ENCODE peak calls at places on chromosomes 4 and X, in four cellular contexts. X is HCT116, S is colonic mucosa, P is heart right ventricle. V is an unnamed sample.
A peak's percentile ranks its signal among the peaks of the same experiment; 100 is the strongest.

GRCh38 chr4:92304073-92304472 is 307 bp downstream of the GRID2 start:
- DNase-seq in X (no peak), S (no peak), P (no peak), V (no peak)

GRCh38 chrX:79078114-79078513 is 66.4 kb upstream of the GPR174 start:
- DNase-seq in X (no peak), S (no peak), P (no peak), V (no peak)

GRCh38 chrX:1468250-1468772 is 15.6 kb upstream of the ASMTL start:
- DNase-seq in X (no peak), S (peak; percentile 21), P (peak; percentile 3), V (no peak)

GRCh38 chrX:110966839-110967238 is 129.2 kb upstream of the PAK3 start:
- DNase-seq in X (no peak), S (no peak), P (no peak), V (no peak)

GRCh38 chr4:6153874-6154273 is 46.5 kb downstream of the JAKMIP1 start:
- DNase-seq in X (no peak), S (no peak), P (no peak), V (no peak)

GRCh38 chr4:149223659-149224058 is 592.0 kb downstream of the IQCM start:
- DNase-seq in X (no peak), S (no peak), P (no peak), V (no peak)

GRCh38 chrX:148310402-148311200 is 189.8 kb upstream of the AFF2 start:
- DNase-seq in X (no peak), S (no peak), P (no peak), V (no peak)

GRCh38 chr4:72194453-72194852 is 162.7 kb downstream of the NPFFR2 start:
- DNase-seq in X (no peak), S (no peak), P (no peak), V (no peak)

GRCh38 chr4:162959056-162959455 is 207.6 kb downstream of the NAF1 start:
- DNase-seq in X (peak; percentile 10), S (no peak), P (no peak), V (no peak)

GRCh38 chr4:169268951-169269781 is 1.6 kb downstream of the SH3RF1 start:
- DNase-seq in X (no peak), S (peak; percentile 52), P (no peak), V (peak; percentile 82)

GRCh38 chrX:65985922-65986588 is 53.8 kb downstream of the VSIG4 start:
- DNase-seq in X (peak; percentile 57), S (peak; percentile 48), P (peak; percentile 46), V (peak; percentile 57)

GRCh38 chrX:134718329-134719317 is 60.4 kb upstream of the PLAC1 start:
- DNase-seq in X (peak; percentile 54), S (no peak), P (peak; percentile 14), V (peak; percentile 39)

GRCh38 chrX:130173190-130173895 is 1.6 kb downstream of the RAB33A start:
- DNase-seq in X (no peak), S (peak; percentile 41), P (peak; percentile 32), V (no peak)

DNA sequence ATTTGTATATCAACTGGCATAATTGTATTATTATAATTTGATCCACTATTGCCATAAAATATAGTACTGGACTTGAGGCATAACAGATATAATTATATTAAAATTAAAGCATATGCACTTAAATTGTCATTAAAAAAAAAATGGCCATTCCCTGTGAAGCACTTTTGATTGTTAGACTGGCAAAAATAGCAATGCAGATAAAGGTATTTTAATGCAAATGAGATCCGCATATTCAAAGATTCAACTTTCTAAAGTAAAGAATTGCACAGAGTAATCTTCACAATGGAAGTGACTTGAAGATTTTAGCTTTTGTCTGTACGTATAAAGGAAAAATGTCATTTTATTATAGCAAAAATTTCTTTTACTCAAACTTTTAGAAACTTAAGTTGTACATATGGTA is 871.8 kb upstream of the PABPC4L start:
- DNase-seq in X (no peak), S (no peak), P (no peak), V (no peak)
- H3K9me3 ChIP-seq in X (no peaks in the 10 kb centered on the region), S (no peaks in the 10 kb centered on the region), P (no peaks in the 10 kb centered on the region), V (no peaks in the 10 kb centered on the region)

GRCh38 chrX:62839596-62839995 is 511.5 kb downstream of the SPIN4 start:
- DNase-seq in X (no peak), S (no peak), P (no peak), V (no peak)
- H3K9me3 ChIP-seq in X (no peaks in the 10 kb centered on the region), S (no peaks in the 10 kb centered on the region), P (no peaks in the 10 kb centered on the region), V (no peaks in the 10 kb centered on the region)

DNA sequence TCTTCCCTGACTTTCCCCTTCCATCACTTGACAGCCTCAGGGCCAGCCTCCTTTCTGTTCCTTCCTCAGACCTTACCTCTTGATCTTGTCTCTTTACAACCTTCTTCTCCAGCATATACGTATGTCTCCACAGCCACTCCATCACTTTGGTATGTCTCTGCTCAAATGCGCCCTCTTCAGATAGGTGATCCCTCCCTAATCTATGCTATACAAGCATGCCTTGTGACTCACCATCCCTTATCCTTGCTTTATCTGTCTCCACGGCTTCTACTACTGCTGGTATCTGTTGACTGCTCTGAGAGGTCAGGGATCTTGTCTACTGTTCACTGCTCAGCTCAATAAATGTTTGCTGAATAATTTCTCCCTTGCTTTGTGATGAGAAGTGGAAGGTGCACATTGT is 9.0 kb downstream of the ARAP2 start:
- DNase-seq in X (no peak), S (no peak), P (no peak), V (peak; percentile 65)
- H3K9me3 ChIP-seq in X (no peaks in the 10 kb centered on the region), S (no peaks in the 10 kb centered on the region), P (peaks cover 2% of the 10 kb centered on the region), V (no peaks in the 10 kb centered on the region)

DNA sequence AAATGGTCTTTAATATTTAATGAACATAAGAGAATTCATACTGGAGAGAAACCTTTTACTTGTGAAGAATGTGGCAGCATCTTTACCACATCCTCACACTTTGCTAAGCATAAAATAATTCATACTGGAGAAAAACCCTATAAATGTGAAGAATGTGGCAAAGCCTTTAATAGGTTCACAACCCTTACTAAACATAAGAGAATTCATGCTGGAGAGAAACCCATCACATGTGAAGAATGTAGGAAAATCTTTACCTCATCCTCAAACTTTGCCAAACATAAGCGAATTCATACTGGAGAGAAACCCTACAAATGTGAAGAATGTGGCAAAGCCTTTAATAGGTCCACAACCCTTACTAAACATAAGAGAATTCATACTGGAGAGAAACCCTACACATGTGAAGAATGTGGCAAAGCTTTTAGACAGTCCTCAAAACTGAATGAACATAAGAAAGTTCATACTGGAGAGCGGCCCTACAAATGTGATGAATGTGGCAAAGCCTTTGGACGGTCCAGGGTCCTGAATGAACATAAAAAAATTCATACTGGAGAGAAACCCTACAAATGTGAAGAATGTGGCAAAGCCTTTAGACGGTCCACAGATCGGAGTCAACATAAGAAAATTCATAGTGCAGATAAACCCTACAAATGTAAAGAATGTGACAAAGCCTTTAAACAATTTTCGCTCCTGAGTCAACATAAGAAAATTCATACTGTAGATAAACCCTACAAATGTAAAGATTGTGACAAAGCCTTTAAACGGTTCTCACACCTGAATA is 35.6 kb downstream of the ZNF141 start:
- DNase-seq in X (no peak), S (no peak), P (no peak), V (no peak)
- H3K9me3 ChIP-seq in X (peaks cover 37% of the 10 kb centered on the region), S (peaks cover 40% of the 10 kb centered on the region), P (peaks cover 33% of the 10 kb centered on the region), V (peaks cover 1% of the 10 kb centered on the region)

GRCh38 chrX:155995476-155995875 is 2.0 kb upstream of the IL9R start:
- DNase-seq in X (no peak), S (no peak), P (no peak), V (no peak)

GRCh38 chrX:155998761-155999510 is 1.4 kb downstream of the IL9R start:
- DNase-seq in X (no peak), S (no peak), P (no peak), V (no peak)

GRCh38 chrX:156000361-156000926 is 2.9 kb downstream of the IL9R start:
- DNase-seq in X (no peak), S (no peak), P (no peak), V (peak; percentile 63)

GRCh38 chrX:155998116-155998515 is 620 bp downstream of the IL9R start:
- DNase-seq in X (no peak), S (no peak), P (no peak), V (no peak)

DNA sequence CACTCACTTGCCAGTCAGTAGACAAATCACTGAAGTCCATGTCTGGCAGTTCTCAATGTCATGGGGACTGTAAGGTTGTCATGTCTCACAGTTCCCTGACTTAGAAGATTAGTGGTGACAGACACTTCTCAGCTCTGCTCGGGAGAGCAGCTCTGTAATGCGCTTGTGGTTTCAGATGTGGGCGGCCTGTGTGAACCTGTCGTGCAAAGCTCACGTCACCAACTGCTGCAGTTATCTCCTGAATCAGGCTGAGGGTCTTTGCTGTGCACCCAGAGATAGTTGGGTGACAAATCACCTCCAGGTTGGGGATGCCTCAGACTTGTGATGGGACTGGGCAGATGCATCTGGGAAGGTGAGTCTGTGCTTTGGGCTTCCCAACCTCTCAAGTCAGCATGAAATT is at the start of gene IL9R:
- DNase-seq in X (no peak), S (no peak), P (no peak), V (peak; percentile 46)
- H3K9me3 ChIP-seq in X (no peaks in the 10 kb centered on the region), S (no peaks in the 10 kb centered on the region), P (no peaks in the 10 kb centered on the region), V (no peaks in the 10 kb centered on the region)

DNA sequence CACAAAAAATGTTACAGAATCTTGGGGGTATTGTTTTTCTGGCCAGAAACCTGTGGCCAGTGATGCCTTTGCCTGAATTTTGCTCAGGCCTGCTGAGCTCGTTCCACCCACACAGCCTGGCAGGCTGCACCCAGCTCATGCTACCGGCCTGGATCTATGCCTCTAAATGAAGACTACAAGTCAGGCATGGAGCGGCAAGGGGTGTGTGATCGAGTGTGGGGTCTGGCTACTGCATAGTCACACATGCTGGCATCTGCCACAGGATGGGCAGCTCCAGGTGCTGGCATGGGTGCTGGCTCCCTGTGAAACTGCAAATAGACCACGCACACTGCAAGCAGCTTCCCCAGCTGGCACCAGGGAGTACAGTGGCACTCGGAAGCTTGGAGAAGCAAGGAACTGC is 323.1 kb upstream of the POU3F4 start:
- DNase-seq in X (no peak), S (no peak), P (no peak), V (no peak)
- H3K9me3 ChIP-seq in X (no peaks in the 10 kb centered on the region), S (no peaks in the 10 kb centered on the region), P (no peaks in the 10 kb centered on the region), V (no peaks in the 10 kb centered on the region)

DNA sequence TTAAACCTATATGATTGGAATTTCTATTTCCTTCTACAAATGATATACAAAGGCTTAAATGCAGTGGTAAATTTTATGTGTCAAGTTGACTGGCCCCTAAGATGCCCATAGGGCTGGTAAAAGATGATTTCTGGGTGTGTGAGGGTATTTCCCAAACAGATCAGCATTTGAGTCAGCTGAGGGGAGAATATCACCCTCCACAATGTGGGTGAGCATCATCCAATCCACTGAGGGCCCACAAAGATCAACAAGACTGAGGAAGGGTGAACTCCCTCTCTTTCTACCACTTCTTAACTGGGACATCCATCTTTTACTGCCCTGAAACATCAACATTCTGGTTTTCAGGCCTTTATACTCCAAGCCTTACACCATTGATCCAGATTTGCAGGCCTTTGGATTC is 1020.8 kb upstream of the SLIT2 start:
- DNase-seq in X (no peak), S (no peak), P (no peak), V (no peak)
- H3K9me3 ChIP-seq in X (no peaks in the 10 kb centered on the region), S (no peaks in the 10 kb centered on the region), P (no peaks in the 10 kb centered on the region), V (no peaks in the 10 kb centered on the region)

GRCh38 chr4:142600952-142601351 is 245.1 kb downstream of the INPP4B start:
- DNase-seq in X (no peak), S (no peak), P (no peak), V (no peak)

GRCh38 chr4:142598132-142598531 is 248.0 kb downstream of the INPP4B start:
- DNase-seq in X (no peak), S (no peak), P (no peak), V (no peak)

GRCh38 chr4:142595222-142595871 is 250.8 kb downstream of the INPP4B start:
- DNase-seq in X (no peak), S (no peak), P (no peak), V (no peak)

GRCh38 chr4:142596121-142596520 is 250.0 kb downstream of the INPP4B start:
- DNase-seq in X (no peak), S (no peak), P (no peak), V (no peak)

DNA sequence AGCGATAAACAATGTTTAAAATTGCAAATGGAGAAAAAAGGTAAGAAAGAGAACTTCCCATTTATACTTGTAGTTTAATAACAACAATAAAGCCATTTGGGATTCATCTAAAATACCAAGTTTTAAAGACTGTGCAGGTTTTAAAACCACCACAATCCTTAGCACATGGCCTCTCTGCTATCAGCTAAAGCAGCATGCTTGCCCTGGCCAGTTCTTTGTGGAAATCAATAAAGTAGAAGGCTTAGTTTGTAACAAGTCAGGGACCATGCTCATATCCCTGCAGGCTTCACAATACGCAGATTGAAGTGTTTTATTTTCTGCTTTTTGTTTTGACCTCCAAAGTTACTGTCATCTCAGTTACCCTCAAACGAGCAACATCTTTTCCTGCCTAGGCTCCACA is 249.5 kb downstream of the INPP4B start:
- DNase-seq in X (no peak), S (no peak), P (no peak), V (no peak)
- H3K9me3 ChIP-seq in X (no peaks in the 10 kb centered on the region), S (no peaks in the 10 kb centered on the region), P (no peaks in the 10 kb centered on the region), V (no peaks in the 10 kb centered on the region)

V was measured in small intestine.